ENCODE peak calls at places on chromosome 4, in ten cellular contexts. B is foreskin fibroblast; K is IMR-90; U is BJ; A is fibroblast of the aortic adventitia; N is upper lobe of right lung; O is CD8-positive, alpha-beta memory T cell; V is lower lobe of right lung; Y is SK-N-SH; R is choroid plexus epithelial cell. T is an unnamed sample.

GRCh38 chr4:3285558-3286334 is 7.1 kb upstream of the RGS12 start:
- DNase-seq in O (no peak), B (peak), N (peak), Y (peak), K (peak), R (peak), U (peak), V (peak), A (peak), T (peak)

GRCh38 chr4:183686461-183686860 is 27.4 kb downstream of the TRAPPC11 start:
- DNase-seq in U (no peak), R (no peak), K (no peak), O (no peak), V (no peak), A (no peak), N (no peak), Y (no peak), B (no peak), T (no peak)

GRCh38 chr4:159235779-159236368 is 133.0 kb downstream of the RAPGEF2 start:
- DNase-seq in N (no peak), K (peak), Y (no peak), A (peak), U (no peak), B (no peak), O (no peak), R (peak), V (no peak), T (peak)

GRCh38 chr4:84681488-84682274 is 98.8 kb downstream of the CDS1 start:
- DNase-seq in N (no peak), K (peak), U (peak), B (peak), V (no peak), R (peak), O (no peak), A (peak), Y (no peak), T (peak)

GRCh38 chr4:158778712-158779111 is 9.9 kb downstream of the FNIP2 start:
- DNase-seq in A (no peak), Y (no peak), B (no peak), N (no peak), R (no peak), U (no peak), V (no peak), K (no peak), O (no peak), T (no peak)

GRCh38 chr4:8900588-8900987 is 28.9 kb upstream of the HMX1 start:
- DNase-seq in A (no peak), K (no peak), R (no peak), U (no peak), O (no peak), B (no peak), Y (no peak), V (peak), N (no peak), T (no peak)

GRCh38 chr4:87524456-87524855 is 4.7 kb downstream of the SPARCL1 start:
- DNase-seq in R (no peak), V (no peak), K (peak), A (peak), N (no peak), B (peak), O (no peak), U (no peak), Y (no peak), T (no peak)

GRCh38 chr4:163663454-163664225 is 169.2 kb downstream of the TMA16 start:
- DNase-seq in N (no peak), O (no peak), U (no peak), B (no peak), A (no peak), Y (no peak), V (no peak), K (no peak), R (no peak), T (peak)

GRCh38 chr4:114364857-114365256 is 233.8 kb upstream of the UGT8 start:
- DNase-seq in O (no peak), R (peak), U (peak), V (no peak), A (peak), B (peak), N (no peak), K (peak), Y (no peak), T (peak)
- H3K4me3 ChIP-seq in O (no peak), R (no peak), U (no peak), V (no peak), A (no peak), B (no peak), N (no peak), K (peak), Y (no peak), T (no peak)

DNA sequence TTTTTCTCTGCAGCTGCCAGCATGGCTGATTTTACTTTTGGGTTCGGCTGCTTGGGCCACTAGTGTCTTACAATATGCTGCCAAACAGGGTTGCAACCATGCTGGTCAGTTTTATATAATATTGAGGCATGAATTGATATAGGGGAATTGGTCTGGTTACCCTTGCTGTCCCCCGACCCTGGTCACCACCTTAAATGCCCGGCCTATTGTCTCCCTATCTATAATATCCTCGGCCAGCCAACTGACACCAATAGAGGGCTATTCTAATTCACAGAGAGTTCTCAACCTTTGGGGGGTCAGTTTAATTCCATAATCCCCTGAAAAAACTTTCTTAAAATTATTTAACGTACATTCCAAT is 28.7 kb downstream of the SULT1E1 start:
- DNase-seq in B (no peak), O (no peak), V (no peak), N (no peak), U (no peak), A (no peak), K (no peak), R (no peak), Y (no peak), T (no peak)
- H3K4me3 ChIP-seq in B (no peak), O (peak), V (peak), N (no peak), U (no peak), A (no peak), K (no peak), R (no peak), Y (no peak), T (no peak)

GRCh38 chr4:113603926-113604325 is 157.6 kb downstream of the CAMK2D start:
- DNase-seq in N (no peak), U (no peak), O (no peak), R (peak), V (no peak), A (peak), B (peak), K (peak), Y (no peak), T (no peak)

GRCh38 chr4:113602829-113603228 is 158.7 kb downstream of the CAMK2D start:
- DNase-seq in R (no peak), O (no peak), N (no peak), K (no peak), B (no peak), A (no peak), U (no peak), V (no peak), Y (no peak), T (no peak)

GRCh38 chr4:113607998-113608397 is 153.5 kb downstream of the CAMK2D start:
- DNase-seq in U (no peak), K (no peak), V (no peak), R (no peak), O (no peak), B (no peak), N (no peak), A (no peak), Y (no peak), T (no peak)

GRCh38 chr4:113607147-113607720 is 154.3 kb downstream of the CAMK2D start:
- DNase-seq in A (no peak), Y (no peak), R (no peak), V (no peak), N (no peak), B (no peak), U (no peak), K (no peak), O (no peak), T (no peak)

GRCh38 chr4:113604955-113605354 is 156.6 kb downstream of the CAMK2D start:
- DNase-seq in O (no peak), N (no peak), A (no peak), R (peak), V (no peak), U (no peak), K (peak), B (peak), Y (no peak), T (peak)
- H3K4me3 ChIP-seq in O (no peak), N (no peak), A (no peak), R (no peak), V (no peak), U (no peak), K (no peak), B (no peak), Y (no peak), T (no peak)

GRCh38 chr4:40182979-40183378 is 13.9 kb upstream of the RHOH start:
- DNase-seq in N (no peak), U (no peak), V (no peak), B (no peak), A (no peak), R (no peak), O (no peak), Y (no peak), K (no peak), T (no peak)
- H3K4me3 ChIP-seq in N (no peak), U (no peak), V (no peak), B (no peak), A (no peak), R (no peak), O (no peak), Y (no peak), K (no peak), T (no peak)

DNA sequence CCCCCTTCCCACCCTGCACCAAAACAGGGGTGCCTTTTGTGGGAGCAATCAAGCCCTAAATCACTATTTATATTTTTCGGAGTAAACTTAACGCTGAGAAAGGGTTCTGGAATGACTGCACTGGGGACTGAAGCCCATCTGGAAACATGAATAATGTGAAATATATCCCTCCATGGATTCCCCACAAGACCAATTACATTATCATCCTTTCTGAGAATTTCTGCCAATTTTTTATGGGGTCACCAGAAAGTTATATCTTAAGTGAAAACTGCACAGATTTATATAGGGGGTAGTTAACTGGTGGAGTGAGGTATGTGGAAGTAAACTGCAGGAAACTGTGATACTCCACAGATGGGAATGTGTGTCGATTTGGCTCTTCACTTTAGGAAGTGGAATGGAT is 41.3 kb upstream of the CBR4 start:
- DNase-seq in N (no peak), A (no peak), O (no peak), V (no peak), B (no peak), K (no peak), U (no peak), Y (no peak), R (no peak), T (no peak)
- H3K4me3 ChIP-seq in N (no peak), A (no peak), O (no peak), V (no peak), B (no peak), K (no peak), U (no peak), Y (no peak), R (no peak), T (no peak)